ENCODE peak calls at places on chromosome 3, in five cellular contexts. X, Z, F, D and N are unnamed samples.

GRCh38 chr3:143478124-143478693 is 358.6 kb downstream of the CHST2 start:
- ATAC-seq in X (no peak), Z (no peak), F (no peak), D (no peak), N (no peak)

GRCh38 chr3:124563376-124563775 is 166.9 kb upstream of the UMPS start:
- ATAC-seq in X (no peak), Z (no peak), F (no peak), D (no peak), N (no peak)

GRCh38 chr3:160162440-160162839 is 62.8 kb upstream of the C3orf80 start:
- ATAC-seq in X (no peak), Z (no peak), F (no peak), D (no peak), N (no peak)

GRCh38 chr3:46632792-46633191 is 20.5 kb downstream of the FAM240A start:
- ATAC-seq in X (no peak), Z (no peak), F (no peak), D (no peak), N (no peak)

GRCh38 chr3:45988804-45989203 is 6.8 kb downstream of the FYCO1 start:
- ATAC-seq in X (no peak), Z (peak; percentile 74), F (peak; percentile 19), D (no peak), N (no peak)

GRCh38 chr3:40765884-40766283 is 241.1 kb downstream of the ZNF621 start:
- ATAC-seq in X (no peak), Z (peak; percentile 66), F (no peak), D (peak; percentile 95), N (peak; percentile 83)

GRCh38 chr3:110027446-110027845 is 690.1 kb upstream of the DPPA4 start:
- ATAC-seq in X (no peak), Z (peak; percentile 75), F (no peak), D (peak; percentile 81), N (no peak)

GRCh38 chr3:56314842-56315241 is 153.4 kb downstream of the ERC2 start:
- ATAC-seq in X (no peak), Z (no peak), F (no peak), D (peak; percentile 42), N (no peak)

GRCh38 chr3:8538904-8539303 is 37.3 kb downstream of the LMCD1 start:
- ATAC-seq in X (no peak), Z (peak; percentile 9), F (no peak), D (no peak), N (no peak)

GRCh38 chr3:52838561-52839267 is 3.9 kb upstream of the MUSTN1 start:
- ATAC-seq in X (no peak), Z (peak; percentile 71), F (no peak), D (no peak), N (no peak)

GRCh38 chr3:189673535-189673934 is 42.3 kb downstream of the TP63 start:
- ATAC-seq in X (no peak), Z (no peak), F (no peak), D (no peak), N (no peak)

GRCh38 chr3:32643816-32644215 is 41.2 kb upstream of the CNOT10 start:
- ATAC-seq in X (no peak), Z (no peak), F (no peak), D (no peak), N (no peak)

GRCh38 chr3:102454101-102454625 is 19.3 kb downstream of the ZPLD1 start:
- ATAC-seq in X (no peak), Z (no peak), F (no peak), D (no peak), N (no peak)

GRCh38 chr3:11228041-11228440 is 44.2 kb upstream of the ATG7 start:
- ATAC-seq in X (no peak), Z (no peak), F (no peak), D (no peak), N (peak; percentile 16)

GRCh38 chr3:15753056-15753710 is 44.6 kb downstream of the ANKRD28 start:
- ATAC-seq in X (peak; percentile 84), Z (no peak), F (no peak), D (peak; percentile 87), N (no peak)